ENCODE peak calls at places on chromosome 4, in five cellular contexts. C is cardiac muscle cell; S is progenitor cell of endocrine pancreas; Z is upper lobe of right lung; T is CD8-positive, alpha-beta T cell. I is an unnamed sample.

GRCh38 chr4:41212221-41213203 is 1.8 kb downstream of the APBB2 start:
- DNase-seq in T (no peak), Z (no peak), S (no peak), C (peak), I (peak)

GRCh38 chr4:32470087-32470585 is 1750.0 kb downstream of the PCDH7 start:
- DNase-seq in S (no peak), Z (no peak), C (no peak), T (no peak), I (no peak)

GRCh38 chr4:119628281-119629141 is at the start of gene PDE5A:
- DNase-seq in S (peak), T (peak), Z (peak), C (peak), I (peak)

GRCh38 chr4:74391890-74392478 is 27.0 kb downstream of the EREG start:
- DNase-seq in C (no peak), T (no peak), S (no peak), Z (no peak), I (no peak)

GRCh38 chr4:160956875-160957274 is 1206.9 kb downstream of the FSTL5 start:
- DNase-seq in C (no peak), T (no peak), S (no peak), Z (no peak), I (no peak)

GRCh38 chr4:26993541-26993940 is 132.9 kb downstream of the STIM2 start:
- DNase-seq in T (no peak), Z (no peak), S (no peak), C (no peak), I (no peak)

GRCh38 chr4:160316036-160316435 is 1213.2 kb downstream of the RAPGEF2 start:
- DNase-seq in C (no peak), Z (no peak), T (no peak), S (no peak), I (no peak)

GRCh38 chr4:156060661-156061060 is 107.0 kb upstream of the CTSO start:
- DNase-seq in S (no peak), C (no peak), Z (no peak), T (no peak), I (no peak)

GRCh38 chr4:152164561-152164960 is 371.3 kb downstream of the FBXW7 start:
- DNase-seq in T (no peak), C (no peak), S (no peak), Z (no peak), I (no peak)

GRCh38 chr4:173288698-173289350 is 45.3 kb downstream of the HMGB2 start:
- DNase-seq in S (no peak), T (no peak), C (no peak), Z (no peak), I (no peak)

GRCh38 chr4:129839687-129840086 is 743.7 kb downstream of the C4orf33 start:
- DNase-seq in T (no peak), Z (no peak), S (no peak), C (no peak), I (no peak)

GRCh38 chr4:20364969-20365368 is 113.3 kb downstream of the SLIT2 start:
- DNase-seq in C (no peak), T (no peak), S (no peak), Z (no peak), I (no peak)

GRCh38 chr4:74365761-74366160 is 816 bp downstream of the EREG start:
- DNase-seq in S (peak), C (peak), Z (peak), T (no peak), I (no peak)

GRCh38 chr4:59966758-59967157 is 1233.4 kb upstream of the ADGRL3 start:
- DNase-seq in S (no peak), Z (no peak), T (no peak), C (no peak), I (no peak)

GRCh38 chr4:139763668-139764067 is 98.0 kb downstream of the MGST2 start:
- DNase-seq in T (no peak), C (peak), Z (no peak), S (no peak), I (no peak)

GRCh38 chr4:124887738-124888137 is 175.2 kb upstream of the ANKRD50 start:
- DNase-seq in S (no peak), C (no peak), T (no peak), Z (no peak), I (no peak)

GRCh38 chr4:98939892-98940298 is 11.0 kb upstream of the EIF4E start:
- DNase-seq in Z (no peak), T (no peak), S (no peak), C (peak), I (peak)

GRCh38 chr4:112510468-112511293 is 5.3 kb downstream of the NEUROG2 start:
- DNase-seq in S (no peak), C (no peak), T (no peak), Z (no peak), I (no peak)

GRCh38 chr4:53121304-53121865 is 244.5 kb downstream of the SCFD2 start:
- DNase-seq in S (no peak), T (no peak), C (no peak), Z (no peak), I (no peak)

GRCh38 chr4:661856-662761 is 12.0 kb downstream of the ATP5ME start:
- DNase-seq in S (no peak), Z (no peak), C (no peak), T (no peak), I (no peak)

GRCh38 chr4:140237616-140238352 is 83.8 kb upstream of the MAML3 start:
- DNase-seq in T (no peak), Z (peak), S (no peak), C (peak), I (no peak)

GRCh38 chr4:154983714-154984113 is 202.6 kb downstream of the RBM46 start:
- DNase-seq in T (no peak), Z (no peak), C (no peak), S (no peak), I (no peak)

GRCh38 chr4:154984616-154985015 is 203.5 kb downstream of the RBM46 start:
- DNase-seq in T (no peak), Z (no peak), S (no peak), C (no peak), I (no peak)

GRCh38 chr4:154982187-154983047 is 201.3 kb downstream of the RBM46 start:
- DNase-seq in C (peak), Z (peak), S (peak), T (peak), I (peak)

GRCh38 chr4:154985673-154986072 is 204.6 kb downstream of the RBM46 start:
- DNase-seq in Z (no peak), S (no peak), C (no peak), T (no peak), I (no peak)

DNA sequence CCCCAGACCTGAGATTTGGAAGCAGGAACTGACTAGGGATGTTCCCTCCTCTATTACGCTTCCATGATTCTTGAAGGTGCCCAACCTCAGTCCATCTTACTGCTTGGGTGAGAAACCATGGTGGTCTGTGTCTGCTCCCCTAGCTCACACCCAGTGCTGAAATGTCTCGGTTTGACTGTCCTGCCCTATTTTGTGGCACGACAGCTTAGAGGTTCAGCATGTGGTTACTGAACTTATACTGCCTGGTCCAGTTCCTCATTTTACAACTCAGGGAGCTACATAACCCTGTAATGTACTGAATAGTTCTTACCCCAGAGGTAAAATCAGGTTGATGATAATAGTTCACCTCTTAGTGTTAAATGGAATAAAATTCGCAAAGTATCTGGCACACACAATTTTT is 203.1 kb downstream of the RBM46 start:
- DNase-seq in T (no peak), S (no peak), C (no peak), Z (no peak), I (peak)
- TF ChIP-seq CTCF in T (no peak), S (no peak), C (no peak), Z (no peak), I (no peak)

GRCh38 chr4:174828845-174829701 is at the start of gene GLRA3:
- DNase-seq in Z (peak), S (peak), T (no peak), C (peak), I (peak)

GRCh38 chr4:174826660-174827059 is 2.4 kb downstream of the GLRA3 start:
- DNase-seq in T (no peak), S (no peak), C (no peak), Z (no peak), I (no peak)
- TF ChIP-seq CTCF in T (no peak), S (no peak), C (no peak), Z (no peak), I (no peak)

DNA sequence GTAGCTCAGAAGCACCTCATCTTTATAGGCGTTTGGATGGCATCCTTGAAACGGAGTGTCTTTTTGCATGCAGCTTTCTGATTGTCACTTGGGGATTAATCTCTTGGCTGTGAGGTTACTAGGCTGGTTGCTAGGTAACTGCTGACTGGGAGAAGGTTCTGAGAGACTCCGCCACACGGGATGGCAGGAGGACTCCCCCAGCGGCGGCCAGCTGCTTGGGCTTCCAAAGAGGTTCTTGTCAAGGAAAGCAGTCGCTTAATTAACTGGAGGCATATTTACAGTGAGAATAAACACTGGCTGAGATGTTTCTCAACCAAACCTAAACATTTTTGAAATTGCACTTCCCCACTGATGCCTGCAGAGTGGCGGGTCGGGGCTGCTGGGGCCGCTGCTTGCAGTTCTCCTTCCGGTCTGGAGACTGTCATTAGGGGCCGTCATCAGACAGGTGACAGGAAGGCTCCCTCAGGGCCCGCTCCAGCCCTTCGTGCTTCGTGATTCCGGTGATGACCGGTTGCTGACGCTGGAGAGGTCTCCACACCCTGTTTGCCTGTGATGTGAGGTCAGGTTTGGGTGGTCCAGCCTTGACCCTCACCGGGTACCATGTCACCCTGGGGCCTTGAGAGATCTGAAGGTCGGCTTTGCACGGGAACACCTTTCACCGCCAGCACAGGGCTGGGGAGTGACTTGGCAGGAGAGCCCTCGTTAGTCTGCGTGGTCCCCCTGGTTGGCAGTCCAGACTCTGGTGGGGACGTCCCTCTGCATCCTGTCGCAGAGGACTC is 9.1 kb downstream of the NSG1 start:
- DNase-seq in Z (no peak), C (peak), S (no peak), T (no peak), I (no peak)
- TF ChIP-seq CTCF in Z (no peak), C (peak), S (peak), T (no peak), I (no peak)

DNA sequence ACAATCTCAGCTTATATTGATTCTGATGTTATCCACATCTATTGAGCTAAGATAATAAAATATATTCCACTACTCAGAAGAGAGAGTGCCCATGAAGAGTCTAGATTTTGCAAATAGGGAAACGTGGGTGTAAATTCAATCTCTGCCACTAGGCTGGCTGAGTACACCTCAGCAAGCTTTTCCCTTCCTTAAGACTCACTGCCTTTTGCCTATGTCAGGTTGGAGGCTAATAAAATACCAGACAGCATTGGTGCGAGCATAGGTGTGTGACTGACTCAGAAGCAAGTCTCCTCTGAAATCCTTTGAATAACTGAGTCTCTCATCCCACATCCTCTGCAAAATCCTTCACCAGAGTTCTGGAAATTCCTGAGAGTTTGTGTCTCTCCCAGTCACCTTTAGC is 405.4 kb upstream of the CPEB2 start:
- DNase-seq in S (no peak), Z (no peak), T (no peak), C (no peak), I (no peak)
- TF ChIP-seq CTCF in S (peak), Z (no peak), T (no peak), C (no peak), I (no peak)

GRCh38 chr4:7594013-7594412 is 159.3 kb upstream of the PSAPL1 start:
- DNase-seq in C (no peak), T (no peak), S (no peak), Z (no peak), I (no peak)
- TF ChIP-seq CTCF in C (no peak), T (no peak), S (no peak), Z (no peak), I (no peak)

I was measured in GM10248.